ENCODE peak calls at places on chromosomes 1 and 21, in seven cellular contexts. A is mesenchymal stem cell, Z is neuronal stem cell, F is IMR-90, G is trophoblast cell, K is H1, B is mesendoderm. L is an unnamed sample.

GRCh38 chr1:205943245-205943644 is at the start of gene SLC26A9:
- DNase-seq in A (no peak), Z (no peak), F (no peak), G (no peak), K (no peak), B (no peak), L (no peak)

GRCh38 chr1:40622936-40623629 is 42.4 kb downstream of the RIMS3 start:
- DNase-seq in A (no peak), Z (no peak), F (no peak), G (no peak), K (peak), B (no peak), L (peak)

GRCh38 chr1:63269571-63269970 is 52.8 kb upstream of the FOXD3 start:
- DNase-seq in A (no peak), Z (no peak), F (no peak), G (no peak), K (no peak), B (no peak), L (no peak)

GRCh38 chr1:161215079-161215478 is at the start of gene FCER1G:
- DNase-seq in A (no peak), Z (no peak), F (no peak), G (no peak), K (no peak), B (no peak), L (no peak)

GRCh38 chr1:110309768-110310167 is 29.4 kb upstream of the RBM15 start:
- DNase-seq in A (peak), Z (no peak), F (peak), G (no peak), K (no peak), B (no peak), L (no peak)

GRCh38 chr1:52296345-52296744 is 69.7 kb downstream of the CC2D1B start:
- DNase-seq in A (peak), Z (peak), F (peak), G (peak), K (no peak), B (peak), L (no peak)

GRCh38 chr1:154970631-154971340 is at the start of gene SHC1:
- DNase-seq in A (peak), Z (peak), F (peak), G (peak), K (peak), B (peak), L (peak)

GRCh38 chr1:59577774-59578173 is 237.0 kb upstream of the HOOK1 start:
- DNase-seq in A (no peak), Z (no peak), F (no peak), G (no peak), K (no peak), B (no peak), L (no peak)

GRCh38 chr1:1355376-1355775 is 3.0 kb downstream of the MXRA8 start:
- DNase-seq in A (peak), Z (no peak), F (peak), G (peak), K (peak), B (no peak), L (no peak)

GRCh38 chr21:43808832-43809251 is 19.5 kb downstream of the RRP1 start:
- DNase-seq in A (no peak), Z (no peak), F (no peak), G (no peak), K (no peak), B (no peak), L (no peak)

GRCh38 chr1:38000529-38001453 is 4.5 kb downstream of the FHL3 start:
- DNase-seq in A (peak), Z (no peak), F (peak), G (peak), K (peak), B (peak), L (peak)

GRCh38 chr1:119739150-119739549 is 27.4 kb downstream of the PHGDH start:
- DNase-seq in A (no peak), Z (no peak), F (no peak), G (no peak), K (no peak), B (no peak), L (no peak)

DNA sequence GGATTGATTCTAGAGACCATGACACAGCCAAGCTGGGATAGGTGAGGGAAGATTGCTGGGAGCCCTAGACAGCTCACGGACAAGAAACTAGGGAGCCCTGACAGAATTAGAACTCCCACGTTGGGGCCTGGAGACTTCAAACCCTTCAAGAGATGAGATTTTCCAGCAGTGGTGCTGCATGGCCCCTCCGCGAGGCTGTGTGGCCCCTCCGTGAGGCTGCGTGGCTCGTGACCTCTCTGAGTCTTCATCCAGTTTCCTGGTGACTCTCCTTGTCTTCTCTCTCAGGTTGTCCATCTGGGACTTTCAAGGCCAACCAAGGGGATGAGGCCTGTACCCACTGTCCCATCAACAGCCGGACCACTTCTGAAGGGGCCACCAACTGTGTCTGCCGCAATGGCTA is 109.9 kb downstream of the LACTBL1 start:
- DNase-seq in A (no peak), Z (no peak), F (no peak), G (no peak), K (no peak), B (no peak), L (no peak)
- H3K18ac ChIP-seq in A (no peak), Z (no peak), F (no peak), G (no peak), K (no peak), B (no peak), L (no peak)

DNA sequence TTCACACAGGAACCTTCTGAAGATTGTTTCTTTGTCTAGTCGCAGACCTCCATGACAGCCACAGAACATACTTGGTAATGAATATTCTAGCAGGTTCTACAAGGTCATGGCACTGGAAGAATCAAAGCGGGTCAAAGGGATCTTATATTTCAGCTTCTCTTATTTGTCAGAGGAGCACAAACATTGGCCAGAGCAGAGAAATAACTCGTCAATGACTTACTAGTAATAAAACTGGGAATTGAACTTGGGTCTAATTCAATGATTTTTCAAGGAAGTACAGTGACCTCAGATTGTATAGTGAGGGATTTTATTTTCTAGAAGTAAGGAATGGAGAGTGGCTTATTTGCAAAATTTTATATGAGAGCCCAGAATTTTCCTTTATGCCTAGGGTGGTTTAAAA is 290.8 kb upstream of the PLXNA2 start:
- DNase-seq in A (no peak), Z (no peak), F (no peak), G (no peak), K (no peak), B (no peak), L (no peak)
- H3K18ac ChIP-seq in A (no peak), Z (no peak), F (no peak), G (no peak), K (no peak), B (no peak), L (no peak)

GRCh38 chr1:224287714-224288113 is 42.3 kb downstream of the NVL start:
- DNase-seq in A (no peak), Z (peak), F (no peak), G (no peak), K (no peak), B (peak), L (peak)
- H3K18ac ChIP-seq in A (no peak), Z (no peak), F (no peak), G (no peak), K (no peak), B (no peak), L (no peak)

GRCh38 chr21:17853393-17854275 is 34.5 kb upstream of the C21orf91 start:
- DNase-seq in A (no peak), Z (no peak), F (no peak), G (no peak), K (no peak), B (no peak), L (no peak)
- H3K18ac ChIP-seq in A (no peak), Z (no peak), F (no peak), G (no peak), K (no peak), B (no peak), L (no peak)

GRCh38 chr21:31536138-31536537 is 123.4 kb upstream of the SOD1 start:
- DNase-seq in A (no peak), Z (no peak), F (no peak), G (no peak), K (no peak), B (no peak), L (no peak)

GRCh38 chr21:31537872-31538576 is 121.5 kb upstream of the SOD1 start:
- DNase-seq in A (no peak), Z (no peak), F (no peak), G (no peak), K (peak), B (no peak), L (no peak)

GRCh38 chr21:31543191-31543590 is 116.3 kb upstream of the SOD1 start:
- DNase-seq in A (peak), Z (no peak), F (peak), G (peak), K (no peak), B (no peak), L (no peak)

DNA sequence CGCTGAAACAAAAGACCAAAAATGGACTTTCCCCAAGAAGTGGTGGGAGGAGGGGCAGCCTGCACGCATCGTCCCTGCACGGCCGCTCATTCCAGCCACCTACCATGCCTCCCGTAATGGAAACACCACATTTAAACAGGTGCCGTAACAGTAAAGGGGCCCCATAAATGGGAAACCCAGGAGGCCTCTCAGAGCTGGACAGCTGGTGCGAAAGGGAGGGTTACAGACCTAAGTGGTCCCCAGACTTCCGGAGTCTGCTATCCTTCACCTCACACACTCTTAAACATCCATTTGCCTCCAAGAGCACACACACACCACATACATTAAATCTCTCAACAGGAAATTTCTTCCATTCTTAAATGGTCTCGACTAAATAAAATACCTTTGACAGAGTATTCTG is 120.7 kb upstream of the SOD1 start:
- DNase-seq in A (no peak), Z (no peak), F (no peak), G (no peak), K (no peak), B (no peak), L (no peak)
- H3K18ac ChIP-seq in A (no peak), Z (no peak), F (no peak), G (no peak), K (no peak), B (no peak), L (no peak)

GRCh38 chr21:24869862-24870261 is 737.4 kb downstream of the MRPL39 start:
- DNase-seq in A (no peak), Z (no peak), F (no peak), G (no peak), K (no peak), B (no peak), L (no peak)
- H3K18ac ChIP-seq in A (no peak), Z (no peak), F (no peak), G (no peak), K (no peak), B (no peak), L (no peak)

GRCh38 chr1:153608742-153609584 is 4.0 kb downstream of the S100A16 start:
- DNase-seq in A (peak), Z (peak), F (peak), G (peak), K (peak), B (peak), L (peak)
- H3K18ac ChIP-seq in A (peak), Z (peak), F (peak), G (peak), K (peak), B (no peak), L (peak)

DNA sequence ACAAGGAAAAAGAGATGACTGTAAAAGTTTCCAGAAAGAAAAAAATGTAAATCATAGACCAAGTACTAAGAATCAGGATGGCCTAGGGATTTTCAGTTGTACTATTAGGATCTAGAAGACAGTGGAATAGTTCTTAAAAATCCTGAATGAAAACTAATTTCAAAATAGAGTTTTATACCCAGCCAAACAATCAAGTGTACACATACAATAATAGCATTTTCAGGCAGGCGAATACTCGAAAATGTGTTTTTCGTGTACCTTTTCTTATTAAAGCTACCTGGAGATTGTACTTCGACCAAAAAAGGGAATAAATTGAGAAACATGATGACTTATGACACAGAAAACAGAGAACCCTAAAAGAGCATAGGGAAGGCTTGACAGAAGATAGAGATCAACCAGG is 118.6 kb downstream of the SDCCAG8 start:
- DNase-seq in A (no peak), Z (no peak), F (no peak), G (no peak), K (no peak), B (no peak), L (no peak)
- H3K18ac ChIP-seq in A (no peak), Z (no peak), F (no peak), G (no peak), K (no peak), B (no peak), L (no peak)

GRCh38 chr1:18686540-18686939 is 55.9 kb downstream of the PAX7 start:
- DNase-seq in A (no peak), Z (no peak), F (no peak), G (no peak), K (no peak), B (no peak), L (no peak)

GRCh38 chr1:18676431-18676830 is 45.8 kb downstream of the PAX7 start:
- DNase-seq in A (no peak), Z (no peak), F (no peak), G (no peak), K (no peak), B (peak), L (no peak)

GRCh38 chr1:18681423-18681835 is 50.8 kb downstream of the PAX7 start:
- DNase-seq in A (peak), Z (no peak), F (peak), G (peak), K (no peak), B (peak), L (no peak)

GRCh38 chr1:18684306-18684705 is 53.7 kb downstream of the PAX7 start:
- DNase-seq in A (no peak), Z (no peak), F (no peak), G (no peak), K (no peak), B (no peak), L (no peak)

DNA sequence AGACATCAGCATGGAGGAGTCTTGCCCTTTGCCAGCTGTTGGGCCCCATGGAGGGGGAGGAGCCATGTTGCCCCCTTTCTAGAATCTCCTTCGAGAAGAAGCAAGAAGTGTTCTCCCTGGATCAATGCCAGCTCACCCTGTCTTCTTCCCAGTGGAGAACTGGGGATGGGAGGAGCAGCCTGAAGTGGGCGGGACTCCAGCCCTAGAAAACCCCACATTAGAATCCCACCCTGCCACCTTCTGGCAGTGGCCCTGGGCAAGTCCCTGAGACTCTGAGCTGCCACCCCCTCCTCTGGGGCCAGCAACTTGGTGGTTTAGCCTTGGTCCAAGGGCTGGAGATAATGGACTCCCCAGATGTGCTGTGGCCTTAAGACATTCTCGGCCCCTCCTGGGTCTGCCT is 51.7 kb downstream of the PAX7 start:
- DNase-seq in A (no peak), Z (no peak), F (no peak), G (no peak), K (no peak), B (peak), L (peak)
- H3K18ac ChIP-seq in A (no peak), Z (no peak), F (no peak), G (no peak), K (no peak), B (no peak), L (no peak)

L was measured in H9.